ENCODE peak calls at places on chromosomes 11 and 22, in nine cellular contexts. F, Z, I, P, A, J, L, N and E are unnamed samples.

GRCh38 chr11:73598719-73599379 is 937 bp upstream of the FAM168A start:
- DNase-seq in A (no peak), L (no peak), F (no peak), N (no peak), I (no peak), Z (no peak), J (no peak), P (no peak), E (no peak)

GRCh38 chr11:94504689-94505293 is 7.5 kb upstream of the C11orf97 start:
- DNase-seq in N (no peak), L (peak), Z (no peak), J (peak), F (peak), I (no peak), A (peak), P (no peak), E (no peak)

GRCh38 chr11:11659567-11660341 is 37.9 kb upstream of the GALNT18 start:
- DNase-seq in A (no peak), F (no peak), I (no peak), N (no peak), P (no peak), Z (no peak), J (no peak), L (no peak), E (no peak)

GRCh38 chr22:35629406-35630234 is 12.5 kb upstream of the MB start:
- DNase-seq in L (peak), A (peak), P (peak), N (no peak), J (peak), F (peak), I (peak), Z (peak), E (peak)

GRCh38 chr22:24181088-24181995 is at the start of gene SUSD2:
- DNase-seq in F (no peak), A (no peak), Z (no peak), J (no peak), L (no peak), N (no peak), P (peak), I (no peak), E (peak)

GRCh38 chr22:44583854-44584253 is 85.8 kb upstream of the RTL6 start:
- DNase-seq in F (no peak), J (no peak), I (peak), N (no peak), P (peak), L (no peak), A (no peak), Z (no peak), E (peak)

GRCh38 chr11:80702264-80702663 is 1261.4 kb upstream of the TENM4 start:
- DNase-seq in Z (no peak), F (no peak), I (no peak), N (no peak), L (no peak), J (no peak), A (no peak), P (no peak), E (no peak)

GRCh38 chr11:104033134-104033533 is 3.3 kb upstream of the DDI1 start:
- DNase-seq in A (no peak), J (peak), L (peak), N (no peak), I (no peak), Z (peak), F (peak), P (no peak), E (no peak)

GRCh38 chr11:117818036-117818858 is 6.3 kb downstream of the FXYD2 start:
- DNase-seq in F (peak), L (no peak), Z (no peak), I (no peak), N (no peak), J (peak), P (peak), A (peak), E (peak)

GRCh38 chr11:81725691-81726090 is 1008.0 kb downstream of the FAM181B start:
- DNase-seq in L (no peak), Z (no peak), A (no peak), F (peak), N (no peak), P (no peak), J (peak), I (no peak), E (no peak)

GRCh38 chr11:96241351-96241841 is 101.6 kb downstream of the MAML2 start:
- DNase-seq in P (no peak), J (no peak), Z (no peak), A (no peak), N (no peak), F (no peak), I (no peak), L (no peak), E (no peak)

GRCh38 chr11:60589611-60590010 is 74.4 kb downstream of the MS4A13 start:
- DNase-seq in Z (no peak), A (no peak), I (no peak), F (no peak), N (no peak), P (no peak), L (no peak), J (no peak), E (no peak)

GRCh38 chr11:2129699-2130366 is 9.4 kb downstream of the IGF2 start:
- DNase-seq in Z (no peak), A (no peak), P (no peak), J (no peak), I (no peak), L (no peak), N (no peak), F (no peak), E (peak)

GRCh38 chr11:82989628-82990404 is 81.9 kb downstream of the RAB30 start:
- DNase-seq in I (no peak), Z (no peak), L (no peak), F (no peak), A (no peak), P (no peak), N (no peak), J (no peak), E (no peak)

GRCh38 chr11:106236295-106236694 is 158.8 kb downstream of the AASDHPPT start:
- DNase-seq in A (no peak), Z (no peak), N (no peak), P (no peak), L (no peak), I (no peak), F (no peak), J (no peak), E (no peak)

GRCh38 chr22:20787746-20788626 is 14.1 kb downstream of the SERPIND1 start:
- DNase-seq in J (no peak), P (no peak), Z (no peak), F (no peak), A (no peak), L (no peak), I (no peak), N (no peak), E (no peak)

GRCh38 chr11:84648413-84648812 is 978.7 kb downstream of the DLG2 start:
- DNase-seq in L (no peak), Z (no peak), N (no peak), J (no peak), I (no peak), A (no peak), P (no peak), F (no peak), E (no peak)

GRCh38 chr11:1402776-1403620 is 13.3 kb downstream of the BRSK2 start:
- DNase-seq in F (no peak), A (no peak), L (no peak), N (no peak), P (no peak), J (no peak), Z (no peak), I (no peak), E (peak)

GRCh38 chr11:7286178-7286577 is 34.5 kb downstream of the SYT9 start:
- DNase-seq in N (no peak), P (no peak), J (no peak), I (no peak), A (no peak), L (no peak), Z (no peak), F (no peak), E (no peak)

GRCh38 chr11:8259316-8259995 is 4.2 kb downstream of the LMO1 start:
- DNase-seq in F (no peak), P (peak), Z (no peak), I (peak), N (no peak), J (no peak), L (no peak), A (no peak), E (peak)

GRCh38 chr11:94873910-94874575 is 99.3 kb downstream of the CWC15 start:
- DNase-seq in A (no peak), F (peak), Z (no peak), N (no peak), I (no peak), P (no peak), L (no peak), J (no peak), E (no peak)

GRCh38 chr11:97419729-97420128 is 1029.9 kb downstream of the JRKL start:
- DNase-seq in I (no peak), L (no peak), P (no peak), F (no peak), N (no peak), Z (no peak), J (no peak), A (no peak), E (no peak)

GRCh38 chr22:24186352-24186740 is 5.1 kb downstream of the SUSD2 start:
- DNase-seq in I (peak), F (no peak), N (no peak), Z (no peak), A (no peak), J (no peak), P (no peak), L (no peak), E (peak)

GRCh38 chr11:21810650-21811049 is 382.2 kb upstream of the ANO5 start:
- DNase-seq in I (no peak), P (no peak), N (no peak), F (no peak), Z (no peak), A (no peak), J (peak), L (no peak), E (no peak)

GRCh38 chr22:19799322-19800190 is 39.0 kb downstream of the TBX1 start:
- DNase-seq in L (peak), I (peak), P (peak), N (no peak), F (peak), A (no peak), J (peak), Z (peak), E (peak)

GRCh38 chr22:38831166-38831945 is 12.5 kb downstream of the NPTXR start:
- DNase-seq in A (no peak), Z (no peak), I (no peak), F (peak), J (peak), P (peak), N (no peak), L (no peak), E (no peak)

GRCh38 chr22:41178425-41178975 is 26.6 kb upstream of the L3MBTL2 start:
- DNase-seq in N (peak), I (peak), J (no peak), L (no peak), F (no peak), Z (no peak), P (no peak), A (no peak), E (peak)

GRCh38 chr11:35121326-35121865 is 17.6 kb upstream of the CD44 start:
- DNase-seq in I (no peak), Z (no peak), P (no peak), F (no peak), N (no peak), L (no peak), J (peak), A (no peak), E (no peak)

GRCh38 chr11:111419181-111419580 is 40.1 kb upstream of the POU2AF1 start:
- DNase-seq in I (no peak), P (no peak), Z (no peak), J (no peak), F (no peak), L (no peak), N (no peak), A (no peak), E (no peak)

GRCh38 chr11:71566081-71566620 is 788 bp downstream of the KRTAP5-10 start:
- DNase-seq in N (no peak), L (no peak), I (no peak), F (no peak), P (no peak), J (no peak), Z (no peak), A (no peak), E (peak)

GRCh38 chr11:69337211-69337721 is 43.3 kb downstream of the MYEOV start:
- DNase-seq in Z (no peak), P (no peak), F (peak), N (no peak), L (no peak), I (no peak), J (no peak), A (peak), E (no peak)

GRCh38 chr11:65558785-65559509 is 788 bp upstream of the LTBP3 start:
- DNase-seq in Z (no peak), I (peak), A (no peak), P (peak), F (peak), J (peak), N (peak), L (no peak), E (peak)

GRCh38 chr11:91350931-91351330 is 873.7 kb upstream of the FAT3 start:
- DNase-seq in P (no peak), J (no peak), Z (no peak), L (no peak), A (no peak), N (no peak), F (no peak), I (no peak), E (no peak)

DNA sequence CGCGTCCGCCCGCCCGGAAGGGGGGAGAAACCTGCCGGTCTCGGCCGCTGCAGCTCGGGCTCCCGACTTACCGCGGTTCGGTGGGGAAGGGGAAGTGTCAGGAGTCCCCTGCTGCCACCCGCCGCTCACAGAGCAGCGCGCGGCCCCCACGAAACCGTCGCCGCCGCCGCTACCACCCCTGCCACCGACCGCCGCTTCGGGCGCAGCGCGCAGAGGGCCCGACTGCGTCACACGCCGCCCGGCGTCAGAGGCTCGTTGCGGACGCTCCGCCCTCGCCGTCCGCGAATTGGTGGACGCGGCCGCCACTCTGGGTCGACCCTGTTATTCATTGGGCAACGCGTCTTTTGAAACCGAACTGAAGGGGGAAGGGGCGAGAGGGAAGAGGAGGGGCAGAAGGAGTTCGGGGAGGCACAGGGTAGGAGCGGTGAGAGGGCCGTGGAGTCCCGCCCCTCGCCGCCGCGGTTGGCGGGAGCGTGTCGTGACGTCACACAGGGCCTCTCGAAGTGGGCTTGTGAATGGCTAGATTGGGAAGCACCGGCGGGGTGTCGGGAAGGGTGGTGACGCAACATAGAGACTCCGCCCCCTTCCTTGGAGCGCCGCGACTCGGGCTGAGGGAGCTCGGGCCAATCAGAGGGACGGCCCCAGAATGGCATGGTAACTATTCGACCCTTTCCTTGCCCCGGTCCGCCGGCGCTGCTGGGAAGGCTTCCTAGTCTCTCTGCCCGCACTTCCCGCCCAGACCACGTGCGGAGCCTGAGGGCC is at the start of gene NUP98:
- DNase-seq in J (peak), F (peak), N (peak), P (peak), I (peak), Z (peak), A (peak), L (peak), E (peak)
- TF ChIP-seq CTCF in J (no peak), F (no peak), N (no peak), P (peak), I (no peak), Z (no peak), A (no peak), L (no peak), E (no peak)

GRCh38 chr11:62391642-62392425 is 27.0 kb upstream of the SCGB1A1 start:
- DNase-seq in A (no peak), F (no peak), P (no peak), L (no peak), I (no peak), N (no peak), Z (no peak), J (no peak), E (no peak)

GRCh38 chr11:62392506-62392905 is 26.3 kb upstream of the SCGB1A1 start:
- DNase-seq in P (no peak), J (no peak), L (no peak), N (no peak), I (no peak), A (no peak), Z (no peak), F (no peak), E (no peak)

GRCh38 chr11:62394825-62395538 is 23.9 kb upstream of the SCGB1A1 start:
- DNase-seq in F (peak), J (peak), N (peak), A (peak), L (peak), I (peak), Z (peak), P (peak), E (peak)

GRCh38 chr11:62393735-62394134 is 25.1 kb upstream of the SCGB1A1 start:
- DNase-seq in J (no peak), A (no peak), L (no peak), I (no peak), F (no peak), N (no peak), Z (no peak), P (no peak), E (no peak)

GRCh38 chr11:62392944-62393628 is 25.7 kb upstream of the SCGB1A1 start:
- DNase-seq in J (no peak), A (peak), Z (no peak), P (no peak), L (no peak), F (no peak), N (no peak), I (no peak), E (no peak)
- TF ChIP-seq CTCF in J (no peak), A (no peak), Z (no peak), P (no peak), L (no peak), F (no peak), N (no peak), I (no peak), E (no peak)

DNA sequence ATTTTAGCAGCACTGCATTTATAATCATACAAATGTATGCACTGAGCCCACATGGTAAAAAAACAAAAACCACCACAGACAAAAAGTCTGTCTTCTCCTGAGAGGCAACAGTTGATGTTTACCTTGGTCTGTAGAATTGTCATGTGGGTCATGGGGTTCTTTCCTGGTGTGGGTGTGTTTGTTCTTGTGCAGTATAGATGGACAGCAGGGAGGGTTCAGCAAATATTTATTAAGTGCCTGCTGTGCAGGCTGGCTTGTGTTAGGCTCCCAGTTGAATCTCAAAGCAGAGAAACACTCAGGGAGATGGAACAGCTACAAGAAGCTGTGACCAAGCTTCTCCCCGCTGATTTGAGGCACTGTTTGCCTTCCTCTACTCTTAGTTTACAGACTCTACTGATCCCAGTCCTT is 82.2 kb downstream of the PISD start:
- DNase-seq in A (no peak), F (peak), N (no peak), I (no peak), J (no peak), L (no peak), P (no peak), Z (no peak), E (no peak)
- TF ChIP-seq CTCF in A (no peak), F (no peak), N (no peak), I (no peak), J (no peak), L (no peak), P (no peak), Z (no peak), E (no peak)

GRCh38 chr22:29700949-29701927 is 18.6 kb upstream of the CABP7 start:
- DNase-seq in A (no peak), P (no peak), L (no peak), F (no peak), Z (no peak), N (no peak), I (no peak), J (peak), E (no peak)

GRCh38 chr22:29700206-29700948 is 19.4 kb upstream of the CABP7 start:
- DNase-seq in I (no peak), F (no peak), A (no peak), J (no peak), P (no peak), L (no peak), N (no peak), Z (no peak), E (peak)

GRCh38 chr22:29703595-29704195 is 16.1 kb upstream of the CABP7 start:
- DNase-seq in F (no peak), N (no peak), A (no peak), L (no peak), P (no peak), I (peak), Z (no peak), J (no peak), E (no peak)

GRCh38 chr22:29702931-29703594 is 16.7 kb upstream of the CABP7 start:
- DNase-seq in F (no peak), A (no peak), P (peak), Z (no peak), I (no peak), J (no peak), N (peak), L (no peak), E (no peak)

GRCh38 chr22:29702025-29702930 is 17.5 kb upstream of the CABP7 start:
- DNase-seq in J (no peak), Z (no peak), I (no peak), P (no peak), F (no peak), A (no peak), L (no peak), N (no peak), E (no peak)
- TF ChIP-seq CTCF in J (no peak), Z (peak), I (no peak), P (no peak), F (no peak), A (no peak), L (no peak), N (no peak), E (no peak)

DNA sequence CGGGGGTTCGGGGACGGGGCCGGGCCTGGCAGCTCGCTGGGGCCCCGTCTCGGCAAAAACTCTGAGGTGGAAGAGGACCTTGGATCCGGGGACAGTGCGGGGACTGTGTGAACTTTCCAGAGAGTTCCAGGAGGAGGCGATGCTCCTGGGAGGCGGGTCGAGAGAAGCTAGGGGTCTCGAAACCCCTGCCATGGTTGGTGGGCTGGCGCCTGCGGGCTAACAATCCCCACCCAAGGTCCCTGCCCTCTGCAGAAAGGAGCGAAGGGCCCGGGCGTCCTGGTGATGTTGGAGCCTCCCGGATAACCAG is 4.7 kb upstream of the GRK2 start:
- DNase-seq in A (no peak), N (no peak), Z (no peak), L (no peak), I (peak), F (no peak), J (no peak), P (no peak), E (no peak)
- TF ChIP-seq CTCF in A (no peak), N (peak), Z (no peak), L (peak), I (no peak), F (peak), J (peak), P (peak), E (no peak)

DNA sequence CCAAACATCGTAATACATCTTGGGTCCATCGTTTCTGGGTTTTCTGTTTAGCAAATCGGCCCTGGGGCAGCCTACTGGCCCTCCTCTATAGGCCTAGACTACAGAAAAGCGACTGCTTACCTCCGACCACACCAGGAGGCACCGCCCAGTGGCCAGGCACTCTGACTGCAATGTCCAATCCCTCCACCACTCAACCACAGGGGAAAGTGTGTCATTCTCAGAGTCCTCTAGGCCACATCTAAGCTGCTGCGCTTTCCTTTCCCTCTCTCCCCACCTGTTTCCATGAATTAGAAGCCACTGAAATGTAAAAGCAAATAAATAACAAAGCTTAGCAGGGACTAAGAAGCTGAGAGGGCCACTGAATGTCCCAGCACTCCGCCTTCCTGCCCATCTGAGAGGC is 50.2 kb upstream of the FLI1 start:
- DNase-seq in N (no peak), J (no peak), P (no peak), I (no peak), F (no peak), A (no peak), Z (no peak), L (no peak), E (no peak)
- TF ChIP-seq CTCF in N (no peak), J (no peak), P (no peak), I (no peak), F (no peak), A (no peak), Z (peak), L (no peak), E (no peak)

GRCh38 chr11:43810929-43811596 is 69.6 kb upstream of the ALKBH3 start:
- DNase-seq in A (no peak), N (no peak), L (no peak), F (no peak), P (no peak), I (no peak), J (peak), Z (no peak), E (no peak)
- TF ChIP-seq CTCF in A (no peak), N (peak), L (peak), F (peak), P (no peak), I (no peak), J (peak), Z (no peak), E (peak)